ENCODE peak calls at places on chromosomes 7 and 10, in six cellular contexts. V is astrocyte of the spinal cord; J is NCI-H1694 treated with DMSO at 0.1 percent for 48 hours; P is stimulated activated CD8-positive, alpha-beta memory T cell treated with anti-CD3 and anti-CD28 coated beads, Interleukin-7, amount 100 ng/mL, for 48 hours; D is aorta; U is neural crest cell. K is an unnamed sample.

GRCh38 chr10:80185522-80186299 is 19.6 kb downstream of the ANXA11 start:
- DNase-seq in V (no peak), J (no peak), P (no peak), D (no peak), U (no peak), K (no peak)

GRCh38 chr7:157926107-157926506 is 589.3 kb downstream of the DNAJB6 start:
- DNase-seq in V (no peak), J (no peak), P (no peak), D (no peak), U (no peak), K (no peak)

GRCh38 chr7:100603697-100604077 is 1.5 kb downstream of the PCOLCE start:
- DNase-seq in V (peak; percentile 43), J (no peak), P (no peak), D (no peak), U (no peak), K (peak; percentile 47)

GRCh38 chr7:23334482-23335056 is 35.4 kb downstream of the MALSU1 start:
- DNase-seq in V (peak; percentile 97), J (no peak), P (no peak), D (no peak), U (no peak), K (no peak)

GRCh38 chr7:124497209-124497608 is 268.4 kb downstream of the GPR37 start:
- DNase-seq in V (no peak), J (no peak), P (no peak), D (no peak), U (no peak), K (no peak)

GRCh38 chr7:138961159-138961558 is 20.0 kb downstream of the KIAA1549 start:
- DNase-seq in V (peak; percentile 9), J (no peak), P (no peak), D (no peak), U (no peak), K (no peak)

GRCh38 chr7:157431173-157431950 is 94.6 kb downstream of the DNAJB6 start:
- DNase-seq in V (no peak), J (no peak), P (no peak), D (peak; percentile 30), U (no peak), K (no peak)

GRCh38 chr7:22420973-22421635 is 64.2 kb upstream of the RAPGEF5 start:
- DNase-seq in V (no peak), J (no peak), P (no peak), D (no peak), U (no peak), K (no peak)

GRCh38 chr10:129950651-129951050 is 13.4 kb downstream of the EBF3 start:
- DNase-seq in V (no peak), J (no peak), P (no peak), D (no peak), U (no peak), K (no peak)

GRCh38 chr7:102004229-102004628 is 186.8 kb downstream of the CUX1 start:
- DNase-seq in V (no peak), J (no peak), P (no peak), D (no peak), U (no peak), K (no peak)

GRCh38 chr10:42951486-42952251 is 125.2 kb upstream of the RET start:
- DNase-seq in V (no peak), J (no peak), P (no peak), D (no peak), U (no peak), K (no peak)

GRCh38 chr7:95558866-95559265 is 37.5 kb downstream of the PDK4 start:
- DNase-seq in V (no peak), J (no peak), P (no peak), D (no peak), U (no peak), K (no peak)

GRCh38 chr7:19143930-19144574 is 1.2 kb downstream of the FERD3L start:
- DNase-seq in V (no peak), J (no peak), P (no peak), D (no peak), U (peak; percentile 3), K (no peak)

GRCh38 chr7:23315366-23315765 is 16.2 kb downstream of the MALSU1 start:
- DNase-seq in V (peak; percentile 59), J (no peak), P (no peak), D (no peak), U (no peak), K (no peak)

GRCh38 chr10:14648042-14648765 is 126.5 kb downstream of the FAM107B start:
- DNase-seq in V (peak; percentile 52), J (no peak), P (peak; percentile 56), D (peak; percentile 83), U (peak; percentile 45), K (peak; percentile 47)

GRCh38 chr7:100895956-100896742 is 461 bp upstream of the ACHE start:
- DNase-seq in V (no peak), J (peak; percentile 35), P (no peak), D (no peak), U (peak; percentile 46), K (peak; percentile 83)

K was measured in G401.